ENCODE peak calls at places on chromosomes 5 and 9, in nine cellular contexts. V is NCI-H1930; O is NCI-H524; J is RWPE1; W is CD4-positive, alpha-beta memory T cell; D is HuH-7; B is stimulated activated CD4-positive, alpha-beta T cell treated with anti-CD3 and anti-CD28 coated beads, Interleukin-4, amount 100 ng/mL, for 1 hour; S is GM04503; Z is NCI-H1105. P is an unnamed sample.

GRCh38 chr9:126154869-126155268 is 171.8 kb upstream of the MVB12B start:
- DNase-seq in V (no peak), O (no peak), J (no peak), W (no peak), D (no peak), B (no peak), S (no peak), Z (no peak), P (no peak)

GRCh38 chr5:76192837-76193236 is 109.7 kb downstream of the SV2C start:
- DNase-seq in V (no peak), O (no peak), J (no peak), W (no peak), D (no peak), B (no peak), S (no peak), Z (no peak), P (no peak)

GRCh38 chr9:132126837-132127236 is 35.0 kb upstream of the NTNG2 start:
- DNase-seq in V (no peak), O (peak; percentile 11), J (no peak), W (no peak), D (no peak), B (no peak), S (no peak), Z (no peak), P (no peak)

GRCh38 chr9:130866474-130866965 is 30.1 kb downstream of the QRFP start:
- DNase-seq in V (peak; percentile 35), O (peak; percentile 81), J (peak; percentile 90), W (peak; percentile 30), D (peak; percentile 79), B (peak; percentile 51), S (peak; percentile 44), Z (peak; percentile 63), P (peak; percentile 88)

GRCh38 chr9:92266486-92266885 is 27.0 kb downstream of the IARS1 start:
- DNase-seq in V (no peak), O (peak; percentile 99), J (no peak), W (no peak), D (no peak), B (no peak), S (no peak), Z (no peak), P (no peak)

GRCh38 chr5:174355995-174356394 is 310.5 kb downstream of the NSG2 start:
- DNase-seq in V (no peak), O (no peak), J (no peak), W (no peak), D (no peak), B (no peak), S (no peak), Z (no peak), P (no peak)

GRCh38 chr5:122172207-122172606 is 42.9 kb downstream of the ZNF474 start:
- DNase-seq in V (no peak), O (no peak), J (no peak), W (no peak), D (no peak), B (no peak), S (no peak), Z (no peak), P (no peak)

GRCh38 chr9:20476912-20477311 is 145.4 kb downstream of the MLLT3 start:
- DNase-seq in V (no peak), O (no peak), J (no peak), W (no peak), D (no peak), B (no peak), S (no peak), Z (no peak), P (no peak)

GRCh38 chr9:107751522-107752235 is 262.1 kb upstream of the KLF4 start:
- DNase-seq in V (no peak), O (no peak), J (no peak), W (no peak), D (peak; percentile 61), B (no peak), S (peak; percentile 45), Z (no peak), P (peak; percentile 64)

GRCh38 chr5:127723571-127723970 is 20.4 kb downstream of the CCDC192 start:
- DNase-seq in V (no peak), O (no peak), J (peak; percentile 44), W (no peak), D (no peak), B (no peak), S (no peak), Z (no peak), P (peak; percentile 3)

GRCh38 chr9:105415344-105415980 is 32.4 kb upstream of the FSD1L start:
- DNase-seq in V (peak; percentile 24), O (peak; percentile 59), J (peak; percentile 74), W (peak; percentile 56), D (peak; percentile 38), B (peak; percentile 35), S (no peak), Z (peak; percentile 27), P (peak; percentile 55)

GRCh38 chr5:132481243-132482211 is 9.0 kb downstream of the IRF1 start:
- DNase-seq in V (no peak), O (no peak), J (no peak), W (peak; percentile 34), D (no peak), B (no peak), S (no peak), Z (no peak), P (no peak)

GRCh38 chr9:136255896-136256890 is 10.6 kb upstream of the QSOX2 start:
- DNase-seq in V (peak; percentile 12), O (no peak), J (peak; percentile 35), W (no peak), D (peak; percentile 85), B (no peak), S (no peak), Z (no peak), P (peak; percentile 9)

GRCh38 chr5:147188200-147189108 is 46.4 kb upstream of the STK32A start:
- DNase-seq in V (peak; percentile 11), O (peak; percentile 24), J (peak; percentile 77), W (peak; percentile 59), D (peak; percentile 34), B (no peak), S (no peak), Z (peak; percentile 49), P (peak; percentile 63)

GRCh38 chr9:88660611-88661010 is 125.6 kb downstream of the NXNL2 start:
- DNase-seq in V (no peak), O (no peak), J (no peak), W (no peak), D (no peak), B (no peak), S (no peak), Z (no peak), P (peak; percentile 11)

GRCh38 chr5:99807346-99807745 is 727.8 kb upstream of the FAM174A start:
- DNase-seq in V (no peak), O (peak; percentile 24), J (no peak), W (no peak), D (no peak), B (no peak), S (no peak), Z (no peak), P (no peak)

GRCh38 chr5:137761020-137761516 is 6.9 kb upstream of the HNRNPA0 start:
- DNase-seq in V (no peak), O (no peak), J (no peak), W (no peak), D (no peak), B (no peak), S (no peak), Z (no peak), P (no peak)